ENCODE peak calls at places on chromosomes 16 and 17, in ten cellular contexts. U is bronchial epithelial cell; C is hepatic stellate cell; I is stimulated activated CD8-positive, alpha-beta memory T cell treated with anti-CD3 and anti-CD28 coated beads, Interleukin-7, amount 100 ng/mL, for 1 hour; L is NCI-H1105; N is iPS DF 19.7; B is left lung; R is coronary artery; V is tibial artery; Z is heart left ventricle. Q is an unnamed sample.

GRCh38 chr16:68367440-68367839 is 56.6 kb downstream of the PRMT7 start:
- DNase-seq in U (no peak), N (no peak), L (no peak), Z (no peak), R (no peak), B (no peak), V (no peak), C (no peak), I (no peak), Q (no peak)

GRCh38 chr16:66081967-66082366 is 284.5 kb upstream of the CDH5 start:
- DNase-seq in I (no peak), V (no peak), L (no peak), R (no peak), Z (no peak), B (peak; percentile 37), C (no peak), U (peak; percentile 100), N (peak; percentile 80), Q (peak; percentile 10)

GRCh38 chr16:66370786-66371684 is 4.5 kb downstream of the CDH5 start:
- DNase-seq in I (no peak), L (no peak), U (no peak), Z (no peak), C (no peak), N (no peak), R (peak; percentile 62), V (peak; percentile 17), B (peak; percentile 20), Q (no peak)

GRCh38 chr17:18960803-18961511 is 9.0 kb downstream of the SLC5A10 start:
- DNase-seq in L (peak; percentile 45), R (no peak), U (peak; percentile 41), N (no peak), C (peak; percentile 85), B (peak; percentile 80), V (peak; percentile 62), Z (peak; percentile 77), I (peak; percentile 71), Q (peak; percentile 39)

GRCh38 chr16:24045641-24046040 is 209.9 kb downstream of the PRKCB start:
- DNase-seq in V (no peak), L (peak; percentile 25), I (no peak), N (no peak), R (no peak), C (no peak), Z (no peak), U (no peak), B (no peak), Q (no peak)

GRCh38 chr17:602436-602835 is 112.2 kb downstream of the VPS53 start:
- DNase-seq in I (no peak), V (no peak), N (no peak), B (no peak), C (no peak), U (no peak), L (no peak), R (no peak), Z (no peak), Q (no peak)

GRCh38 chr16:77212736-77213541 is 13.7 kb downstream of the SYCE1L start:
- DNase-seq in C (no peak), I (peak; percentile 53), L (peak; percentile 56), Z (peak; percentile 66), B (peak; percentile 73), N (no peak), R (no peak), U (no peak), V (no peak), Q (no peak)

GRCh38 chr17:82304826-82305726 is 12.3 kb downstream of the CD7 start:
- DNase-seq in N (no peak), I (no peak), C (no peak), L (no peak), U (no peak), B (no peak), R (no peak), V (no peak), Z (no peak), Q (no peak)

GRCh38 chr17:27526603-27527002 is 70.4 kb downstream of the KSR1 start:
- DNase-seq in C (no peak), Z (no peak), I (no peak), V (no peak), U (no peak), L (no peak), R (no peak), B (peak; percentile 81), N (no peak), Q (no peak)

GRCh38 chr17:47693667-47694017 is 319 bp upstream of the TBKBP1 start:
- DNase-seq in R (no peak), C (no peak), L (peak; percentile 31), B (no peak), U (no peak), Z (no peak), N (no peak), I (no peak), V (no peak), Q (no peak)